ENCODE peak calls at places on chromosome 13, in five cellular contexts. B, K, Q, W and C are unnamed samples. For H3K27me3, the result is how much of the 10 kb centered on the place peaks cover.

GRCh38 chr13:50149932-50150331 is 134.7 kb downstream of the KCNRG start:
- DNase-seq in B (no peak), W (no peak), K (no peak), Q (no peak), C (no peak)

GRCh38 chr13:94617389-94618000 is 15.8 kb downstream of the GPR180 start:
- DNase-seq in W (peak), Q (peak), B (peak), K (no peak), C (no peak)

GRCh38 chr13:23956106-23956505 is 58.8 kb upstream of the C1QTNF9B start:
- DNase-seq in Q (peak), K (peak), W (no peak), B (no peak), C (no peak)

GRCh38 chr13:106619688-106620555 is 52.0 kb upstream of the ARGLU1 start:
- DNase-seq in W (peak), Q (peak), B (peak), K (peak), C (peak)

GRCh38 chr13:32228330-32229041 is 86.7 kb downstream of the ZAR1L start:
- DNase-seq in B (peak), Q (peak), K (peak), W (no peak), C (no peak)

GRCh38 chr13:26596458-26596857 is 39.0 kb downstream of the WASF3 start:
- DNase-seq in K (no peak), W (no peak), B (no peak), Q (no peak), C (no peak)

GRCh38 chr13:99465454-99465853 is 35.8 kb upstream of the TM9SF2 start:
- DNase-seq in Q (no peak), K (no peak), W (no peak), B (no peak), C (no peak)

GRCh38 chr13:74191036-74191809 is 57.0 kb upstream of the KLF12 start:
- DNase-seq in B (no peak), Q (peak), K (peak), W (peak), C (no peak)

GRCh38 chr13:112752711-112753541 is 63.1 kb downstream of the ATP11A start:
- DNase-seq in B (no peak), W (peak), Q (no peak), K (no peak), C (no peak)

GRCh38 chr13:49877629-49878218 is 58.4 kb downstream of the SPRYD7 start:
- DNase-seq in W (peak), K (no peak), B (peak), Q (no peak), C (no peak)

DNA sequence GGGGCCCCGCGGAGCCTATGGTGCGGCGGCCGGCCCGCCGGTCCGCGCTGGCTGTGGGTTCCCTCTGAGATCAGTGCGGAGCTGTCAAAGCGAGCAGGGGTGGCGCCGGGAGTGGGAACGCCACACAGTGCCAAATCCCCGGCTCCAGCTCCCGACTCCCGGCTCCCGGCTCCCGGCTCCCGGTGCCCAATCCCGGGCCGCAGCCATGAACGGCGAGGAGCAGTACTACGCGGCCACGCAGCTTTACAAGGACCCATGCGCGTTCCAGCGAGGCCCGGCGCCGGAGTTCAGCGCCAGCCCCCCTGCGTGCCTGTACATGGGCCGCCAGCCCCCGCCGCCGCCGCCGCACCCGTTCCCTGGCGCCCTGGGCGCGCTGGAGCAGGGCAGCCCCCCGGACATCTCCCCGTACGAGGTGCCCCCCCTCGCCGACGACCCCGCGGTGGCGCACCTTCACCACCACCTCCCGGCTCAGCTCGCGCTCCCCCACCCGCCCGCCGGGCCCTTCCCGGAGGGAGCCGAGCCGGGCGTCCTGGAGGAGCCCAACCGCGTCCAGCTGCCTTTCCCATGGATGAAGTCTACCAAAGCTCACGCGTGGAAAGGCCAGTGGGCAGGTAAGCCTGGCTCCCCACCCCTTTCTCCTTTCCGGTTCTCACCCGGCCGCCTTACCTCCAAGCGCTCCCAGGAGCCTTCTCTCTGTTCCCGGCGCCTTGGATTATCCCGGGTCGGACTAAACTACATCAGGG is at the start of gene PDX1:
- DNase-seq in K (no peak), B (peak), W (peak), Q (peak), C (no peak)
- H3K27me3 ChIP-seq in K (half or more), B (half or more), W (under half), Q (half or more), C (half or more)

GRCh38 chr13:66216723-66217122 is 1013.4 kb downstream of the PCDH9 start:
- DNase-seq in K (no peak), W (no peak), Q (no peak), B (no peak), C (no peak)

GRCh38 chr13:66222926-66223325 is 1007.2 kb downstream of the PCDH9 start:
- DNase-seq in Q (no peak), W (no peak), B (no peak), K (no peak), C (no peak)

GRCh38 chr13:66218583-66218982 is 1011.6 kb downstream of the PCDH9 start:
- DNase-seq in K (no peak), Q (no peak), B (no peak), W (no peak), C (no peak)

GRCh38 chr13:66222127-66222526 is 1008.0 kb downstream of the PCDH9 start:
- DNase-seq in W (no peak), K (no peak), Q (no peak), B (no peak), C (no peak)

GRCh38 chr13:66219493-66219892 is 1010.6 kb downstream of the PCDH9 start:
- DNase-seq in K (no peak), Q (no peak), W (no peak), B (no peak), C (no peak)
- H3K27me3 ChIP-seq in K (under half), Q (under half), W (under half), B (half or more), C (under half)

DNA sequence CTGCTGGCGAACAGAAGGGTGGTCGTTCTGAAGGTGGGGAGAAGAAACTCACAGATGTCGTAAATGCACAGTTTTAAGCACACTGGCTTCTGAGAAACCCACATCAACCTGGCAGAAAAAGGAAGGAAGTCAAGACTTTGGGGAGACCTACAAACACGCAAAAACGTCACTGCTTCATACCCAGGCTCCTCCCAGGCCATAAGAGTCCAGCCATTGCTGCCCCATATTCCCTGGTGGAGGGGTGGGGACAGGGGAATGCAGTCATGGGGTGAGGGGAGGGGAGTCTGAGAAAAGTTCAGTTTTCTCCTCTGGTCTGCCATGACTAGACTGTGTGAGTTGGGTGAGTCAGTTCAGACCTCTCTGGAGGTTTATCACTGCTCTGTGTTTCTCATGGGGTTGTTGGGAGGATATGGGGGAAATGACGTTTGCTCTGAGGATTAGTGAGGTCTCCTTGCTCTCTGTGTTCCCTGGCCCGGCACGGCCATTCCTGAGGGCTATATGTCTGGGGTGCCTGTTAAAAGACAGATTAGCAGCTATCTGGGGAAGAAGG is 139.0 kb downstream of the FLT1 start:
- DNase-seq in W (peak), Q (peak), B (no peak), K (no peak), C (no peak)
- H3K27me3 ChIP-seq in W (under half), Q (under half), B (under half), K (under half), C (under half)

GRCh38 chr13:97786510-97786909 is 167.0 kb upstream of the IPO5 start:
- DNase-seq in W (no peak), B (no peak), Q (no peak), K (no peak), C (no peak)
- H3K27me3 ChIP-seq in W (under half), B (under half), Q (under half), K (under half), C (under half)

GRCh38 chr13:22427041-22427440 is 753.7 kb upstream of the SGCG start:
- DNase-seq in K (no peak), Q (no peak), B (no peak), W (no peak), C (no peak)

GRCh38 chr13:22427783-22428182 is 753.0 kb upstream of the SGCG start:
- DNase-seq in W (no peak), Q (no peak), B (no peak), K (no peak), C (no peak)

GRCh38 chr13:22423261-22423660 is 752.4 kb downstream of the FGF9 start:
- DNase-seq in K (no peak), B (no peak), W (no peak), Q (no peak), C (no peak)

GRCh38 chr13:22422023-22422422 is 751.1 kb downstream of the FGF9 start:
- DNase-seq in K (no peak), Q (no peak), W (no peak), B (no peak), C (no peak)

GRCh38 chr13:22422712-22423111 is 751.8 kb downstream of the FGF9 start:
- DNase-seq in Q (no peak), W (no peak), B (no peak), K (no peak), C (no peak)
- H3K27me3 ChIP-seq in Q (under half), W (under half), B (under half), K (under half), C (under half)

GRCh38 chr13:110309661-110310524 is 2.8 kb downstream of the COL4A2 start:
- DNase-seq in K (no peak), Q (no peak), W (no peak), B (no peak), C (peak)
- H3K27me3 ChIP-seq in K (under half), Q (under half), W (under half), B (under half), C (under half)

DNA sequence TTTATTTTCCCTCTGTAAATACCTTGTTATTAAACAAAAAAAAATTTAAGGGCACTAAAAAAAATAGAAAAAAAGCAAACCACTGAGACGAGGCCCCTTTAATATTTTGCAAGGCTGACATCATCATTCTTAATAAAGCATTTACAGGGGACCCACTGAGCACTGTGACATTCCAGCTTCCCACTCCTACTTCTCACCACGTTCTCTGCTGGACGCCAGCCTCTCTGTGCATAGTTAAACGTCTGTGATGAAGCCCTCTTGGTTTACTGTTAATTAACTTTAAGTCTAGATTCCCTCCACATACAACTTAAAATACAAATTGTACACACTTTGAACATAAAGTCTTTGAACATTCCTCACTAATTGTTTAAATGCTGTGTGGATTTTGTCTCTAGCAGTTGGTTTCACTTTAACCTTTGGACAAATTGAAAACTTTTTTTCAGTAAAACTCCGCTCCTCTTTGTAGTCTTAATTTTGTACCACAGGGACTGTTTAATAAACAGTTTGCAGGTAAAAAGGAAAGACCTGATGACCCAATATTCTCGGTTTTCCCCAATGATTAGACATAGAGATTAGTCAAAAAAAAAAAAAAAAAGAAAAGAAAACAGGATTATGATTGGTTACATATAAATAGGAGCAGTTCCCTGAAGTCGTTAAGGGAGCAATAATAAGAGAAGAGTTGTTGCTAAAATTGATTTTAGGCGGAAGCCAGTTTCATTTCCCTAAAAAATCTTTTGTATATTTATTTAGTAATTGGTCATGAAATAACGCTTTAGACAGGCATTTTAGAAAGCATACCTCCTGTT is 219.8 kb downstream of the MZT1 start:
- DNase-seq in Q (no peak), K (no peak), B (no peak), W (no peak), C (no peak)
- H3K27me3 ChIP-seq in Q (under half), K (under half), B (under half), W (under half), C (under half)